ENCODE peak calls at places on chromosomes 1 and 21, in five cellular contexts. Y is right cardiac atrium, D is heart left ventricle, G is right lobe of liver, O is esophagus muscularis mucosa. R is an unnamed sample.

GRCh38 chr1:17764578-17764977 is 9.4 kb downstream of the ACTL8 start:
- DNase-seq in G (no peak), O (no peak), D (no peak), Y (no peak), R (no peak)

GRCh38 chr1:28830814-28831213 is 18.8 kb downstream of the OPRD1 start:
- DNase-seq in G (no peak), D (no peak), O (no peak), Y (no peak), R (no peak)

GRCh38 chr1:14538335-14538734 is 60.1 kb upstream of the KAZN start:
- DNase-seq in Y (no peak), D (no peak), G (no peak), O (no peak), R (no peak)

GRCh38 chr1:179709841-179710329 is 33.2 kb upstream of the FAM163A start:
- DNase-seq in G (no peak), O (no peak), Y (peak; percentile 61), D (peak; percentile 38), R (peak; percentile 16)

GRCh38 chr1:61183471-61184034 is 101.2 kb downstream of the NFIA start:
- DNase-seq in D (peak; percentile 42), O (no peak), G (peak; percentile 80), Y (peak; percentile 79), R (peak; percentile 76)

GRCh38 chr1:37420461-37420860 is 53.9 kb upstream of the ZC3H12A start:
- DNase-seq in G (no peak), D (no peak), Y (no peak), O (no peak), R (no peak)

GRCh38 chr1:150148834-150149489 is 754 bp upstream of the PLEKHO1 start:
- DNase-seq in G (no peak), O (no peak), D (no peak), Y (no peak), R (no peak)

GRCh38 chr1:105964879-105965278 is 1091.6 kb upstream of the PRMT6 start:
- DNase-seq in D (no peak), Y (no peak), G (no peak), O (no peak), R (no peak)

GRCh38 chr1:198676253-198676652 is 37.4 kb downstream of the PTPRC start:
- DNase-seq in D (no peak), G (no peak), O (no peak), Y (no peak), R (no peak)

GRCh38 chr1:230950404-230950803 is 28.3 kb downstream of the TTC13 start:
- DNase-seq in D (no peak), Y (no peak), G (no peak), O (no peak), R (no peak)

GRCh38 chr1:203638914-203639313 is 12.3 kb downstream of the ATP2B4 start:
- DNase-seq in G (no peak), O (no peak), Y (peak; percentile 57), D (peak; percentile 51), R (no peak)

GRCh38 chr1:86708923-86709322 is 4.5 kb downstream of the SH3GLB1 start:
- DNase-seq in G (no peak), D (no peak), Y (no peak), O (no peak), R (no peak)

GRCh38 chr1:202964755-202965440 is 2.2 kb downstream of the CYB5R1 start:
- DNase-seq in G (no peak), D (peak; percentile 58), O (no peak), Y (no peak), R (no peak)

GRCh38 chr1:213977486-213977842 is 10.3 kb upstream of the PROX1 start:
- DNase-seq in G (peak; percentile 86), Y (no peak), D (no peak), O (no peak), R (no peak)

GRCh38 chr1:228073870-228074545 is 8.5 kb upstream of the ARF1 start:
- DNase-seq in D (peak; percentile 25), O (no peak), Y (no peak), G (no peak), R (no peak)

GRCh38 chr1:199995096-199995685 is 32.3 kb upstream of the NR5A2 start:
- DNase-seq in G (no peak), Y (no peak), D (no peak), O (no peak), R (no peak)

GRCh38 chr1:61397915-61398314 is 315.6 kb downstream of the NFIA start:
- DNase-seq in Y (no peak), G (no peak), D (no peak), O (no peak), R (no peak)

GRCh38 chr21:25862596-25862995 is 127.8 kb downstream of the GABPA start:
- DNase-seq in Y (no peak), D (no peak), O (no peak), G (no peak), R (no peak)

GRCh38 chr1:117828206-117828605 is 101.2 kb downstream of the GDAP2 start:
- DNase-seq in O (no peak), G (peak; percentile 46), Y (peak; percentile 96), D (peak; percentile 81), R (no peak)

GRCh38 chr1:37851782-37852210 is 7.6 kb downstream of the MTF1 start:
- DNase-seq in D (no peak), O (no peak), Y (no peak), G (no peak), R (no peak)

GRCh38 chr1:34408011-34408410 is 231.3 kb downstream of the C1orf94 start:
- DNase-seq in D (no peak), G (no peak), Y (no peak), O (peak; percentile 91), R (no peak)

GRCh38 chr1:15343729-15344128 is 66.0 kb upstream of the EFHD2 start:
- DNase-seq in Y (peak; percentile 90), O (no peak), D (peak; percentile 88), G (no peak), R (no peak)

GRCh38 chr1:184801503-184801902 is 46.8 kb upstream of the EDEM3 start:
- DNase-seq in Y (no peak), O (no peak), D (no peak), G (peak; percentile 61), R (no peak)

GRCh38 chr1:232558974-232559373 is 71.0 kb downstream of the SIPA1L2 start:
- DNase-seq in D (no peak), Y (no peak), G (no peak), O (no peak), R (no peak)

GRCh38 chr1:202806845-202807366 is 1.3 kb downstream of the KDM5B start:
- DNase-seq in D (no peak), Y (peak; percentile 69), G (peak; percentile 56), O (no peak), R (peak; percentile 33)

GRCh38 chr1:239361403-239361802 is 25.0 kb upstream of the CHRM3 start:
- DNase-seq in D (no peak), O (no peak), G (no peak), Y (no peak), R (no peak)

GRCh38 chr1:234899041-234899787 is 229.4 kb downstream of the TOMM20 start:
- DNase-seq in O (no peak), D (peak; percentile 76), Y (peak; percentile 79), G (no peak), R (peak; percentile 63)

GRCh38 chr1:234896477-234897364 is 231.9 kb downstream of the TOMM20 start:
- DNase-seq in O (no peak), G (no peak), D (no peak), Y (no peak), R (no peak)

GRCh38 chr1:234897365-234897699 is 231.3 kb downstream of the TOMM20 start:
- DNase-seq in O (no peak), D (no peak), G (no peak), Y (no peak), R (no peak)

GRCh38 chr1:234897754-234898454 is 230.7 kb downstream of the TOMM20 start:
- DNase-seq in G (no peak), Y (no peak), D (no peak), O (no peak), R (no peak)

GRCh38 chr1:234898455-234899033 is 230.1 kb downstream of the TOMM20 start:
- DNase-seq in G (no peak), O (no peak), D (no peak), Y (no peak), R (no peak)
- H3K4me1 ChIP-seq in G (no peaks in the 10 kb centered on the region), O (peaks cover 20% of the 10 kb centered on the region), D (peaks cover 39% of the 10 kb centered on the region), Y (peaks cover 10% of the 10 kb centered on the region), R (peaks cover 12% of the 10 kb centered on the region)

GRCh38 chr1:80989455-80989854 is 811.3 kb upstream of the ADGRL2 start:
- DNase-seq in O (no peak), Y (no peak), G (no peak), D (no peak), R (no peak)
- H3K27ac ChIP-seq in O (no peak overlapping the region), Y (no peak overlapping the region), G (no peak overlapping the region), D (no peak overlapping the region), R (no peak overlapping the region)

DNA sequence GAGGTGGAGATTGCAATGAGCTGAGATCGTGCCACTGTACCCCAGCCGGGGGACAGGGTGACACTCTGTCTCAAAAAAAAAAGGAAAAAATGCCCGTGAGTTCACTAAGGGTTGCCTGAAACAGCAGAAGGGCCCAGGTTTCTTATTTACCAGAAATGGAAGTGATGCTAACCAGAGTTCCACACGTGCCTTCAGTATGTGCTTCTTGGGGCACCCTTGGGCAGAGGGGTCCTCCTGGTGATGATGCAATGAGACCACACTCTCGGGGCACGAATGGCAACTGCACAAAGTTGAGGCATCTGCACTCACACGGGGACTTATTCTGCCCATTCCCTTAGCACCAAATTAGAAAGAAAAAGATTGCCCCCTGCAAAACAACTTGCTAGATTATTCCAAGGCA is 29.2 kb downstream of the OLIG1 start:
- DNase-seq in G (no peak), Y (no peak), O (no peak), D (no peak), R (no peak)
- H3K4me1 ChIP-seq in G (no peaks in the 10 kb centered on the region), Y (no peaks in the 10 kb centered on the region), O (no peaks in the 10 kb centered on the region), D (no peaks in the 10 kb centered on the region), R (no peaks in the 10 kb centered on the region)

GRCh38 chr1:183330335-183330734 is 87.8 kb downstream of the NMNAT2 start:
- DNase-seq in D (no peak), O (no peak), G (no peak), Y (no peak), R (no peak)

GRCh38 chr1:183323849-183324683 is 94.1 kb downstream of the NMNAT2 start:
- DNase-seq in Y (no peak), G (no peak), O (no peak), D (no peak), R (no peak)

GRCh38 chr1:183328371-183328770 is 89.8 kb downstream of the NMNAT2 start:
- DNase-seq in O (no peak), Y (no peak), G (no peak), D (no peak), R (no peak)

GRCh38 chr1:183331095-183331742 is 87.0 kb downstream of the NMNAT2 start:
- DNase-seq in O (no peak), G (no peak), D (no peak), Y (peak; percentile 55), R (no peak)

DNA sequence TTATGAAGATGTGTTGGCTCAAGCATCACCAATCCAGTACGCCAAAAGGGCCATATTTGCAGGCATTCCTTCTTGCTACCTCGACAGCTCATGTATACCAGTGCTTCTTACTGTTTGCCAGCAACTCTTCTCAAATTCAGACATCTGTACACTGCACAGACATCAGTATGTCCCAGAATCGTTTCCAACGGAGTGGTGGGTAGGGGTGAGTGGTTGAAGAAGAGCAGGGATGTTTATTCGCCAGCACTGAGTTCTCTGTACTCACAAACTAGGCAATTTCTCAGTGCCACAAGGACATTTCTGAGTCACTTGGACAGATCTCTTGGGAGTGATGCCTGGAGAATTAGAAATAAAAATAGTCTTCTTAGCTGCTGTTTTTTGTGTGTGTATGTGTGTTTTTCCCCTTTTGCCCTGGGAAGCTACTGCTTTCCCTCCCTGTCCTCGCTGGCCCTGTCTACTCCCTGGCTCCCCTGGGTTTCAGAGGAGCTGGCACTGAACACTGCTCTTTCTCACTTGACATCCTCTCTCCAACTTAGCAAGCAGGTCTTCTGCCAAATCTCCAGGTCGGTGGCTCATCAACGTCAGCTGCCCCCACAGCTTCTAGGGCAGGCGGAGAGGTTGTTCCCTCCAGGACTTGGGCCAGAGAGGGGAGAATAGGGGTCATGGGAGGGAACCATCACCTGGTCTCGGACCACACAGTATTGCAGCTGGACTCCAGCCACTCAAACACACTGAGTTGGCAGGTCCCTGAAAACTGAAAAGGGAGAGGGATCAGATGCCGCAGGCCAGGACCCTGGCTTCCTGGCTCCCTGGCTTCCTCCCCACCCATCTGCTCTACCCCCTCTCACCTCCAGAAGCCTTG is 90.5 kb downstream of the NMNAT2 start:
- DNase-seq in Y (peak; percentile 67), D (peak; percentile 71), G (no peak), O (no peak), R (no peak)
- H3K27ac ChIP-seq in Y (peak overlapping the region; percentile 6), D (peak overlapping the region; percentile 72), G (no peak overlapping the region), O (peak overlapping the region; percentile 79), R (no peak overlapping the region)